ENCODE peak calls at places on chromosomes 7 and 10, in five cellular contexts. U is A549, X is sigmoid colon, E is ovary, N is esophagus muscularis mucosa. A is an unnamed sample.

GRCh38 chr7:69018200-69018599 is 580.1 kb upstream of the AUTS2 start:
- DNase-seq in N (peak; percentile 75), E (no peak), U (no peak), X (no peak), A (no peak)

GRCh38 chr10:5079306-5079830 is 14.8 kb upstream of the AKR1C3 start:
- DNase-seq in X (no peak), N (no peak), E (no peak), U (no peak), A (no peak)

GRCh38 chr7:114759347-114760062 is 162.4 kb upstream of the MDFIC start:
- DNase-seq in X (no peak), N (no peak), E (no peak), U (no peak), A (no peak)

GRCh38 chr7:418636-419280 is 100.9 kb downstream of the PDGFA start:
- DNase-seq in N (no peak), U (no peak), X (peak; percentile 61), E (peak; percentile 37), A (no peak)

GRCh38 chr10:118971876-118972275 is 57.6 kb upstream of the NANOS1 start:
- DNase-seq in E (no peak), N (no peak), X (no peak), U (no peak), A (no peak)

GRCh38 chr7:131723926-131724325 is 167.5 kb upstream of the PODXL start:
- DNase-seq in U (peak; percentile 15), X (no peak), E (no peak), N (peak; percentile 66), A (no peak)

GRCh38 chr10:47243791-47244190 is 56.2 kb upstream of the GDF10 start:
- DNase-seq in U (no peak), E (peak; percentile 28), N (no peak), X (peak; percentile 79), A (peak; percentile 68)

GRCh38 chr7:155495440-155496248 is 37.7 kb downstream of the EN2 start:
- DNase-seq in E (no peak), X (no peak), N (no peak), U (no peak), A (no peak)

GRCh38 chr10:47277352-47278151 is 22.4 kb upstream of the GDF10 start:
- DNase-seq in E (no peak), U (no peak), X (no peak), N (no peak), A (no peak)

GRCh38 chr7:18212308-18212707 is 184.7 kb upstream of the PRPS1L1 start:
- DNase-seq in N (no peak), E (no peak), X (no peak), U (no peak), A (no peak)

GRCh38 chr10:128884061-128884425 is 583.0 kb upstream of the MGMT start:
- DNase-seq in X (no peak), U (no peak), N (peak; percentile 68), E (no peak), A (no peak)

GRCh38 chr10:70578371-70578947 is 24.1 kb downstream of the PRF1 start:
- DNase-seq in X (peak; percentile 15), U (no peak), N (no peak), E (no peak), A (no peak)

GRCh38 chr7:93279541-93279940 is 47.4 kb downstream of the VPS50 start:
- DNase-seq in U (no peak), E (no peak), X (no peak), N (no peak), A (no peak)

GRCh38 chr10:775245-776075 is 86.0 kb upstream of the DIP2C start:
- DNase-seq in U (no peak), E (no peak), X (peak; percentile 90), N (peak; percentile 90), A (no peak)

GRCh38 chr10:20887706-20888535 is 9.2 kb downstream of the NEBL start:
- DNase-seq in U (no peak), N (no peak), X (no peak), E (no peak), A (no peak)

GRCh38 chr10:130713105-130713504 is 576.9 kb downstream of the GLRX3 start:
- DNase-seq in X (no peak), E (no peak), U (no peak), N (no peak), A (no peak)

GRCh38 chr10:12512292-12513002 is 163.1 kb downstream of the CAMK1D start:
- DNase-seq in E (no peak), U (no peak), X (no peak), N (no peak), A (no peak)

GRCh38 chr7:18086165-18087030 is 58.8 kb upstream of the PRPS1L1 start:
- DNase-seq in U (peak; percentile 18), N (no peak), X (peak; percentile 70), E (no peak), A (no peak)

GRCh38 chr7:111324228-111324627 is 233.3 kb downstream of the LRRN3 start:
- DNase-seq in E (no peak), N (no peak), X (no peak), U (no peak), A (no peak)

GRCh38 chr7:111330235-111330523 is 232.1 kb downstream of the IMMP2L start:
- DNase-seq in N (no peak), U (no peak), E (no peak), X (no peak), A (no peak)

GRCh38 chr7:111333010-111333409 is 229.3 kb downstream of the IMMP2L start:
- DNase-seq in E (no peak), U (no peak), N (no peak), X (no peak), A (no peak)

GRCh38 chr7:111329367-111330234 is 232.7 kb downstream of the IMMP2L start:
- DNase-seq in U (no peak), E (no peak), N (no peak), X (no peak), A (no peak)
- TF ChIP-seq EP300 in U (no peak), E (no peak), N (no peak), X (no peak), A (no peak)

GRCh38 chr10:123860209-123860608 is 31.4 kb downstream of the CPXM2 start:
- DNase-seq in X (no peak), N (no peak), E (no peak), U (no peak), A (no peak)

GRCh38 chr10:123858907-123859650 is 32.5 kb downstream of the CPXM2 start:
- DNase-seq in N (no peak), X (no peak), E (no peak), U (no peak), A (no peak)

GRCh38 chr10:123857616-123858015 is 34.0 kb downstream of the CPXM2 start:
- DNase-seq in N (no peak), U (no peak), X (no peak), E (no peak), A (no peak)

GRCh38 chr10:123859651-123860045 is 32.0 kb downstream of the CPXM2 start:
- DNase-seq in U (no peak), E (no peak), X (no peak), N (no peak), A (no peak)

GRCh38 chr10:123858039-123858740 is 33.4 kb downstream of the CPXM2 start:
- DNase-seq in E (no peak), U (no peak), X (peak; percentile 82), N (no peak), A (no peak)
- H3K4me1 ChIP-seq in E (peaks cover 5% of the 10 kb centered on the region), U (no peaks in the 10 kb centered on the region), X (no peaks in the 10 kb centered on the region), N (peaks cover 62% of the 10 kb centered on the region), A (peaks cover 37% of the 10 kb centered on the region)

GRCh38 chr10:122181901-122182799 is 88.9 kb upstream of the BTBD16 start:
- DNase-seq in U (no peak), X (no peak), N (no peak), E (no peak), A (no peak)
- TF ChIP-seq EP300 in U (no peak), X (no peak), N (no peak), E (no peak), A (no peak)

DNA sequence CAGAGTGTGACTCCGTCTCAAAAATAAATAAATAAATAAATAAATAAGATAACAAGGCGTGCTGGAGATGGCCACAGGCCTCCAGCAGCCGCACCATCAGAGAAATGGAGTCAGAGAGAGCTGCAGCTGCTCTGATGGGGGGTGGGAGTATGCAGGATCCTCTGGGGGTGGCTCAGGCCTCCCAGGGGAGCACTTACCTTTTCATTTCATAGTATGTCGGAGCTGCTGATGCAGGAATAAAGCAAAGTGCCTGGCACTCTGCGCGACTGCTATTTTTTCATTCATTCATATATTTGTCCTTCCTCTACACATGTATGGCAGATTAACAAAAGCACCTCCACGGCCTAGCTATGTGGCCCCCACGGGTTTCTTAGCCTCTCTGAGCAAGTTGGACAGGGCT is 175.9 kb downstream of the CUX1 start:
- DNase-seq in X (no peak), N (no peak), E (no peak), U (no peak), A (no peak)
- H3K4me1 ChIP-seq in X (no peaks in the 10 kb centered on the region), N (peaks cover 4% of the 10 kb centered on the region), E (no peaks in the 10 kb centered on the region), U (peaks cover 9% of the 10 kb centered on the region), A (no peaks in the 10 kb centered on the region)

GRCh38 chr10:95431900-95432342 is 129.2 kb downstream of the SORBS1 start:
- DNase-seq in X (no peak), U (no peak), E (no peak), N (no peak), A (no peak)
- TF ChIP-seq EP300 in X (no peak), U (no peak), E (no peak), N (no peak), A (no peak)

DNA sequence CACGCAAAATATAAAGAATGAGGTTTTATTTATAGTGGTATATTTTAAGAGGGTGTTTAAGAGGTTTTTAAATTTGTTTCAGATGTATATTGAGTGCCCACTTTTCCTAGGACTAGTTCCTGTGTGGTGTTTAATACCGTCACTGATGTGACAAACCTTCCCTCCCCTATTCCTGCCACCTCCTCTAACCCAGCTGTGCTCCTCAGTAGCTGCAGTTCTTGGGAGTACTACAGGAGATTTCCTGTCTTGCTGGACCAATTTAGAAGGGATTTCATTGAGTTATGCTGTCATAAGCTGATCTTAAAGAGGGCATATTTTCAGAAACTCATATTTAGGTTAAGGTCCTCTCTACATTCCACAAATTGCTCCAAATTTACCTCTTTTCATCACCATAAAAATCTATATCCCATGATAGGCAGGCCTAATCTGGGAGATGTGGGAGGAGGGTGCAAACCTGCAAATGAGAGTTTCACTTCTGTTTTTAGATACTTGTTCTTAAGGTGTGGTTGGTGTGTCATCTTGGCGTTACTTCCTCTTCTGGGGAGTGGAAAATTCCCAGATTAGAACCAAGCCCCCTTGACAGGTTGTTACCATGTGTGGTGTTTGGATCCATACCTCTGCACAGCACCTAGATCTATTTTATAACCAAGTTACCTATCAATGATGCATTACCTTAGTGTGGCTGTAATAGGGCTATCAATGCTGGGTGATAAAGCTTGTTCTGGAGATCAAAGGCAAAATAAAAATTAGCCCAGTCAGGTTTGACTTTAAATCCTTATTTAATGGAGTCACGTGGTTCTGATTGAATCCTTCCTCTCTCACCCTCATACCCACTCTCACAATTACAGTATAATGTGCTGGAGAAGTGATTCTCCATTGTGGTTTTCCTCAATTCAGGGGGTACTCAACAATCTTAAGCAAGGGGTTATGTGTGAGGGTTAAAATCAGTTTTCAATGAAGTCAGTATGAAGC is 141.1 kb downstream of the CDK14 start:
- DNase-seq in U (no peak), X (no peak), E (no peak), N (no peak), A (no peak)
- H3K4me1 ChIP-seq in U (no peaks in the 10 kb centered on the region), X (no peaks in the 10 kb centered on the region), E (no peaks in the 10 kb centered on the region), N (no peaks in the 10 kb centered on the region), A (no peaks in the 10 kb centered on the region)